ENCODE peak calls at places on chromosomes 6 and 20, in eight cellular contexts. Y is NCI-H2029, F is IMR-90, J is left colon, G is amygdala, N is progenitor cell of endocrine pancreas, I is T follicular helper cell, T is skeletal muscle cell. Z is an unnamed sample.

GRCh38 chr6:36805107-36805797 is 34.0 kb downstream of the CPNE5 start:
- DNase-seq in N (no peak), Y (no peak), F (no peak), J (no peak), I (no peak), T (no peak), G (no peak), Z (no peak)

GRCh38 chr20:12927489-12927888 is 81.3 kb upstream of the SPTLC3 start:
- DNase-seq in N (no peak), I (no peak), G (no peak), J (no peak), Y (no peak), F (peak), T (no peak), Z (no peak)

GRCh38 chr6:166786704-166787293 is 159.7 kb upstream of the RPS6KA2 start:
- DNase-seq in N (no peak), F (peak), J (no peak), T (peak), Y (peak), G (no peak), I (no peak), Z (peak)

GRCh38 chr20:50317644-50318043 is 127.0 kb downstream of the CEBPB start:
- DNase-seq in G (no peak), Y (no peak), J (no peak), N (no peak), I (no peak), F (no peak), T (no peak), Z (no peak)

GRCh38 chr6:131161987-131162386 is 26.7 kb downstream of the AKAP7 start:
- DNase-seq in F (no peak), G (no peak), Y (no peak), I (no peak), J (no peak), N (no peak), T (no peak), Z (no peak)

GRCh38 chr20:43911066-43911465 is 3.6 kb upstream of the TOX2 start:
- DNase-seq in N (no peak), Y (no peak), J (no peak), F (peak), I (no peak), T (peak), G (no peak), Z (peak)

GRCh38 chr6:98530732-98531131 is 303.6 kb upstream of the POU3F2 start:
- DNase-seq in I (no peak), T (no peak), J (no peak), Y (no peak), G (no peak), N (no peak), F (no peak), Z (no peak)

GRCh38 chr20:50238081-50238800 is 47.6 kb downstream of the CEBPB start:
- DNase-seq in J (no peak), G (no peak), N (no peak), I (no peak), T (no peak), F (no peak), Y (no peak), Z (no peak)

GRCh38 chr20:35630636-35631035 is 15.0 kb downstream of the SPAG4 start:
- DNase-seq in G (no peak), N (no peak), F (no peak), T (no peak), J (no peak), I (no peak), Y (no peak), Z (no peak)

GRCh38 chr6:150194200-150194599 is 51.4 kb downstream of the PPP1R14C start:
- DNase-seq in Y (no peak), T (no peak), F (no peak), G (no peak), I (no peak), N (no peak), J (no peak), Z (no peak)

GRCh38 chr20:32560482-32560988 is 24.6 kb downstream of the NOL4L start:
- DNase-seq in I (no peak), N (no peak), T (no peak), F (no peak), G (no peak), J (no peak), Y (no peak), Z (no peak)

GRCh38 chr6:112054520-112055160 is 736 bp downstream of the CCN6 start:
- DNase-seq in F (peak), N (no peak), T (no peak), J (no peak), I (no peak), G (no peak), Y (no peak), Z (no peak)

GRCh38 chr6:58198301-58198700 is 880.9 kb downstream of the PRIM2 start:
- DNase-seq in G (no peak), J (no peak), I (no peak), N (no peak), T (peak), Y (no peak), F (no peak), Z (no peak)

GRCh38 chr6:39062014-39062740 is 13.6 kb downstream of the GLP1R start:
- DNase-seq in G (no peak), N (no peak), F (no peak), I (no peak), T (no peak), Y (no peak), J (no peak), Z (no peak)

GRCh38 chr20:45346851-45347250 is 1.4 kb downstream of the SDC4 start:
- DNase-seq in Y (no peak), T (no peak), J (no peak), F (no peak), I (no peak), N (no peak), G (no peak), Z (no peak)

GRCh38 chr6:122007366-122007765 is 392.1 kb upstream of the HSF2 start:
- DNase-seq in N (no peak), F (peak), G (no peak), I (no peak), J (no peak), T (no peak), Y (no peak), Z (no peak)

GRCh38 chr20:64156886-64157875 is 7.1 kb upstream of the MYT1 start:
- DNase-seq in F (no peak), Y (no peak), N (no peak), I (no peak), G (no peak), J (no peak), T (no peak), Z (no peak)

GRCh38 chr6:167245586-167245985 is 45.5 kb upstream of the UNC93A start:
- DNase-seq in N (no peak), Y (no peak), F (no peak), I (no peak), G (no peak), T (no peak), J (no peak), Z (no peak)

GRCh38 chr6:33690766-33691165 is 20.7 kb downstream of the UQCC2 start:
- DNase-seq in I (no peak), T (no peak), G (no peak), N (no peak), J (no peak), F (no peak), Y (no peak), Z (no peak)

GRCh38 chr6:160386869-160387518 is 38.8 kb downstream of the SLC22A3 start:
- DNase-seq in G (no peak), J (no peak), Y (no peak), N (no peak), T (no peak), I (no peak), F (no peak), Z (no peak)

GRCh38 chr6:47603995-47604394 is 94.4 kb upstream of the ADGRF4 start:
- DNase-seq in G (no peak), F (no peak), N (no peak), I (no peak), Y (peak), J (no peak), T (no peak), Z (no peak)

GRCh38 chr6:169342655-169343054 is 89.0 kb upstream of the THBS2 start:
- DNase-seq in J (no peak), G (no peak), N (no peak), Y (no peak), F (no peak), T (no peak), I (no peak), Z (no peak)

GRCh38 chr6:118665011-118665410 is 13.6 kb upstream of the CEP85L start:
- DNase-seq in T (no peak), Y (no peak), J (no peak), I (no peak), N (no peak), F (no peak), G (no peak), Z (no peak)

GRCh38 chr6:124432632-124433031 is 529.6 kb upstream of the RNF217 start:
- DNase-seq in J (no peak), Y (peak), I (no peak), G (no peak), N (no peak), F (no peak), T (no peak), Z (no peak)

GRCh38 chr6:31096215-31096614 is 16.2 kb downstream of the C6orf15 start:
- DNase-seq in T (no peak), I (no peak), N (no peak), Y (no peak), J (no peak), F (no peak), G (no peak), Z (no peak)

GRCh38 chr6:162971346-162971745 is 243.6 kb downstream of the PACRG start:
- DNase-seq in N (no peak), Y (no peak), G (no peak), I (no peak), F (no peak), J (no peak), T (no peak), Z (no peak)

GRCh38 chr20:35619196-35620095 is 3.8 kb downstream of the SPAG4 start:
- DNase-seq in I (peak), G (peak), F (peak), N (peak), J (peak), T (peak), Y (peak), Z (no peak)

GRCh38 chr6:169529931-169530761 is 171.7 kb downstream of the WDR27 start:
- DNase-seq in N (no peak), T (no peak), Y (peak), I (no peak), J (peak), G (no peak), F (peak), Z (no peak)

GRCh38 chr6:33029297-33030184 is 20.1 kb upstream of the HLA-DOA start:
- DNase-seq in T (no peak), Y (no peak), F (peak), I (no peak), N (no peak), J (no peak), G (no peak), Z (no peak)

GRCh38 chr6:27888576-27888975 is 23.6 kb downstream of the OR2B2 start:
- DNase-seq in G (no peak), N (no peak), F (no peak), J (no peak), T (no peak), I (no peak), Y (no peak), Z (no peak)

GRCh38 chr6:81938991-81939773 is 186.7 kb upstream of the TENT5A start:
- DNase-seq in T (no peak), F (peak), J (no peak), N (no peak), I (no peak), G (no peak), Y (no peak), Z (peak)

GRCh38 chr6:79520534-79520933 is 16.7 kb downstream of the LCA5 start:
- DNase-seq in T (no peak), I (no peak), F (peak), J (no peak), N (no peak), Y (no peak), G (no peak), Z (no peak)